ENCODE peak calls at places on chromosomes 13 and 19, in four cellular contexts. H, T, D and B are unnamed samples.

GRCh38 chr19:54644056-54644455 is 13.8 kb downstream of the LILRB1 start:
- DNase-seq in H (no peak), T (no peak), D (no peak), B (no peak)

GRCh38 chr19:40661616-40662015 is 28.8 kb downstream of the NUMBL start:
- DNase-seq in D (no peak), H (no peak), T (no peak), B (no peak)

GRCh38 chr19:18636969-18637629 is at the start of gene KLHL26:
- DNase-seq in H (no peak), D (no peak), T (no peak), B (no peak)

GRCh38 chr13:106513025-106513424 is 22.4 kb downstream of the EFNB2 start:
- DNase-seq in H (peak), D (no peak), T (no peak), B (no peak)

GRCh38 chr13:79898996-79899395 is 418.0 kb downstream of the NDFIP2 start:
- DNase-seq in H (peak), D (no peak), T (no peak), B (no peak)

GRCh38 chr13:102555914-102556553 is 40.8 kb upstream of the TPP2 start:
- DNase-seq in H (peak), D (peak), T (no peak), B (no peak)

GRCh38 chr13:21663197-21663596 is 7.7 kb upstream of the FGF9 start:
- DNase-seq in D (no peak), T (no peak), H (no peak), B (no peak)

GRCh38 chr13:64992314-64992713 is 2237.8 kb downstream of the PCDH9 start:
- DNase-seq in H (no peak), T (no peak), D (no peak), B (no peak)

GRCh38 chr13:36847541-36848045 is 28.6 kb downstream of the RFXAP start:
- DNase-seq in T (no peak), H (no peak), D (no peak), B (no peak)

GRCh38 chr19:57075801-57076492 is 43.8 kb upstream of the USP29 start:
- DNase-seq in H (no peak), D (no peak), T (no peak), B (no peak)

GRCh38 chr19:16760990-16761389 is 41.3 kb downstream of the NWD1 start:
- DNase-seq in T (no peak), D (no peak), H (no peak), B (no peak)

GRCh38 chr19:19105365-19106060 is 32.8 kb downstream of the TMEM161A start:
- DNase-seq in D (no peak), H (peak), T (no peak), B (peak)

GRCh38 chr19:31548941-31549340 is 199.7 kb upstream of the TSHZ3 start:
- DNase-seq in H (peak), D (peak), T (no peak), B (peak)
- TF ChIP-seq CTCF in H (peak), D (peak), T (no peak), B (peak)

DNA sequence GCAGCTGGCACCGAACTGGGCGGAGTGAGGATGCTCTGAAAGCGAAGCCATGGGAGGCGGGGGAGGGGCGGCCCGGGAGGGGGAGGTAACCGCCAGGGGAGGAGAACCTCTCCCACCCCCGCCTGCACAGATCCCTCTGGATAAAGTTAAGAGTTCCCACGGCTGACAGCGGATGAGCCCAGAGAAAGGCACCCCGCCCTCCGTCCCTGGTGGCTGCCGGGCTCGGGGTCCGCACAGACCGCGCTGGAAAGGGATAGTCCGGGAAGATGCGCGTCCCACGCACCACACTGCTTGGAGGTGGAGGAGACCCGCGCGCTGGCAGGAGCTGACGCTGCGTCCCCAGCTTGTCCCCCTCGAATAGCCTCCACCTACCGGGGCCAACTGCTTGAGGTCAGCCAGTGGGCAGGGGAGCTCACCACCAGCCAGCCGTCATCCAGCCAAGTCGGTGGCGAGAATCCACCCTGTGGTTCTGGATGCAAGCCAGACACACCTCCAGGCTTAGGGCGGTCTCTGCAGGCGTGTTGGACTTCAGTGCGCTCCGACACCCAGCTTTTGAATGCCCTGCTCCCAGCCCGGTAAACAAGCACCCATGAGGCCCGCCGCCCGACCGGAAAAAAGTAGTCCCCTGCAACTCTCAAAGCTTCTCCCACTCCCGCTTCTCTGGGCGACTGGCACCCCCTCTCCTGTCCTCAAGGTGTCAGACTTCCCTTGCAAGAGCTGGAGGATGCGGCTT is at the start of gene TRPC4:
- DNase-seq in D (peak), T (no peak), H (peak), B (peak)
- TF ChIP-seq CTCF in D (peak), T (no peak), H (peak), B (peak)

GRCh38 chr13:110528911-110529310 is 32.6 kb downstream of the RAB20 start:
- DNase-seq in H (no peak), T (no peak), D (no peak), B (no peak)
- TF ChIP-seq CTCF in H (no peak), T (no peak), D (no peak), B (no peak)

DNA sequence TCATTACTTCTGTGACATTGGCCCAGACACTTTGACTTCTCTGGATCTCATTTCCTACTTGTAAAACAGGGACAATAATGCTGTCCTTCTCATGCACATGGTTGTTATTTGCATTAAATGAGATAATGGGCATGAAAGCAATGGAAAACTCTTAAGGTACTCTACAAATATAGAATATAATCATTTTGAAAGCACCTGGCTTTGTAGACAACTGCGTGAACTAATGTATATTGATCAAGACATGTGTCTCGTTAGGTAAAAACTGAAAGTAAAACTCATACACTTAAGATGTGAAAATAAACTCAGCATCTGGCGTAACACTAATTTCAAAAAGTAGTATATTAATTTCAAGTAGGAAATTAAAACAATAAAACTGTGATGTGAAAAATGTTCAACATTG is 220.4 kb downstream of the KCNRG start:
- DNase-seq in H (no peak), T (no peak), D (no peak), B (no peak)
- TF ChIP-seq CTCF in H (no peak), T (no peak), D (no peak), B (no peak)

DNA sequence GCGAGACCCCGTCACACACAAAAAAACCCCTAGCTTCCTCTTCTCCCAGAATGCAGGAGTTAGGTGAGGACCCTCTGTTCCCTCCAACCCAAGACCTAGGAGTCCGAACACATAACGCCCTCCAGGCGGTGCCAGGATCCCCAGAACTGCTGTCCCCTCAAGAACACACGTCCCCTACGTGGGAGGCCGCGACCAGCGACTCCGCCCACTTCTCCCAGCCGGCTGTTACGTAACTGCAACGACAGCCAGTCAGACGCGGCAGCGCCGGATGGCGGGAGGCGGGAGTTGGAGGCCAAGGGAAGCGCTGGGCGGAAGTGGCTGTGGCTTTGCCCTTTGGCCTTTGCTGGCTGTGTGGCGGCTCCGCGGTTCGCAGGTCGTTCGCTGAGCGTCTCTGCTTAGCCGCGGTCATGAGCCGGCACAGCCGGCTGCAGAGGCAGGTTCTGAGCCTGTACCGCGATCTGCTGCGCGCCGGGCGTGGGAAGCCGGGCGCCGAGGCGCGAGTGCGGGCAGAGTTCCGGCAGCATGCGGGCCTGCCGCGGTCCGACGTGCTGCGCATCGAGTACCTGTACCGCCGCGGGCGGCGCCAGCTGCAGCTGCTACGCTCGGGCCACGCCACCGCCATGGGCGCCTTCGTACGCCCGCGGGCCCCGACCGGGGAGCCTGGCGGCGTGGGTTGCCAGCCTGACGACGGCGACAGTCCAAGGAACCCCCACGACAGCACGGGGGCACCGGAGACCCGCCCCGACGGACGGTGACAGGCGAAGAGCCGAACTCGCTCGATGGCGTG is at the start of gene SDHAF1:
- DNase-seq in T (peak), H (peak), D (peak), B (peak)
- TF ChIP-seq CTCF in T (no peak), H (no peak), D (no peak), B (no peak)